ENCODE peak calls at places on chromosomes 5 and 9, in nine cellular contexts. One of them, this sample, is unnamed.
A peak's percentile ranks its signal among the peaks of the same experiment; 100 is the strongest.

GRCh38 chr5:179404321-179405053 is 59.2 kb upstream of the ADAMTS2 start:
- DNase-seq in omental fat pad: no peak
- DNase-seq in foreskin keratinocyte: no peak
- DNase-seq in MM.1S: no peak
- DNase-seq in uterus: no peak
- DNase-seq in heart right ventricle: no peak
- DNase-seq in GM23338: no peak
- DNase-seq in endothelial cell: no peak
- DNase-seq in mucosa of descending colon: no peak
- DNase-seq in this sample: no peak

GRCh38 chr5:7897014-7897600 is 28.2 kb downstream of the MTRR start:
- DNase-seq in omental fat pad: no peak
- DNase-seq in foreskin keratinocyte: no peak
- DNase-seq in MM.1S: no peak
- DNase-seq in uterus: no peak
- DNase-seq in heart right ventricle: no peak
- DNase-seq in GM23338: peak; percentile 43
- DNase-seq in endothelial cell: peak; percentile 18
- DNase-seq in mucosa of descending colon: peak; percentile 16
- DNase-seq in this sample: no peak

GRCh38 chr9:31347082-31347617 is 1037.3 kb upstream of the ACO1 start:
- DNase-seq in omental fat pad: no peak
- DNase-seq in foreskin keratinocyte: no peak
- DNase-seq in MM.1S: peak; percentile 92
- DNase-seq in uterus: no peak
- DNase-seq in heart right ventricle: no peak
- DNase-seq in GM23338: peak; percentile 3
- DNase-seq in endothelial cell: peak; percentile 10
- DNase-seq in mucosa of descending colon: no peak
- DNase-seq in this sample: peak; percentile 39

GRCh38 chr9:101409079-101409477 is 10.4 kb downstream of the ZNF189 start:
- DNase-seq in omental fat pad: no peak
- DNase-seq in foreskin keratinocyte: no peak
- DNase-seq in MM.1S: no peak
- DNase-seq in uterus: no peak
- DNase-seq in heart right ventricle: no peak
- DNase-seq in GM23338: peak; percentile 14
- DNase-seq in endothelial cell: no peak
- DNase-seq in mucosa of descending colon: no peak
- DNase-seq in this sample: no peak

GRCh38 chr5:181215997-181216982 is 6.8 kb upstream of the TRIM41 start:
- DNase-seq in omental fat pad: no peak
- DNase-seq in foreskin keratinocyte: no peak
- DNase-seq in MM.1S: peak; percentile 41
- DNase-seq in uterus: no peak
- DNase-seq in heart right ventricle: no peak
- DNase-seq in GM23338: peak; percentile 37
- DNase-seq in endothelial cell: no peak
- DNase-seq in mucosa of descending colon: no peak
- DNase-seq in this sample: peak; percentile 9

GRCh38 chr5:9104576-9105339 is 441.1 kb downstream of the SEMA5A start:
- DNase-seq in omental fat pad: no peak
- DNase-seq in foreskin keratinocyte: no peak
- DNase-seq in MM.1S: no peak
- DNase-seq in uterus: no peak
- DNase-seq in heart right ventricle: no peak
- DNase-seq in GM23338: no peak
- DNase-seq in endothelial cell: no peak
- DNase-seq in mucosa of descending colon: no peak
- DNase-seq in this sample: no peak

GRCh38 chr5:151745071-151745705 is 13.2 kb downstream of the ATOX1 start:
- DNase-seq in omental fat pad: peak; percentile 69
- DNase-seq in foreskin keratinocyte: peak; percentile 93
- DNase-seq in MM.1S: no peak
- DNase-seq in uterus: no peak
- DNase-seq in heart right ventricle: peak; percentile 42
- DNase-seq in GM23338: no peak
- DNase-seq in endothelial cell: no peak
- DNase-seq in mucosa of descending colon: no peak
- DNase-seq in this sample: no peak

GRCh38 chr5:6435356-6435755 is 13.3 kb upstream of the UBE2QL1 start:
- DNase-seq in omental fat pad: no peak
- DNase-seq in foreskin keratinocyte: no peak
- DNase-seq in MM.1S: peak; percentile 4
- DNase-seq in uterus: no peak
- DNase-seq in heart right ventricle: no peak
- DNase-seq in GM23338: peak; percentile 81
- DNase-seq in endothelial cell: peak; percentile 76
- DNase-seq in mucosa of descending colon: no peak
- DNase-seq in this sample: no peak

GRCh38 chr9:87795178-87795577 is 69.3 kb downstream of the CTSL start:
- DNase-seq in omental fat pad: no peak
- DNase-seq in foreskin keratinocyte: no peak
- DNase-seq in MM.1S: no peak
- DNase-seq in uterus: no peak
- DNase-seq in heart right ventricle: no peak
- DNase-seq in GM23338: no peak
- DNase-seq in endothelial cell: no peak
- DNase-seq in mucosa of descending colon: no peak
- DNase-seq in this sample: no peak

GRCh38 chr9:87787735-87788134 is 61.8 kb downstream of the CTSL start:
- DNase-seq in omental fat pad: no peak
- DNase-seq in foreskin keratinocyte: no peak
- DNase-seq in MM.1S: no peak
- DNase-seq in uterus: no peak
- DNase-seq in heart right ventricle: no peak
- DNase-seq in GM23338: no peak
- DNase-seq in endothelial cell: no peak
- DNase-seq in mucosa of descending colon: no peak
- DNase-seq in this sample: no peak

GRCh38 chr9:87793292-87793691 is 67.4 kb downstream of the CTSL start:
- DNase-seq in omental fat pad: no peak
- DNase-seq in foreskin keratinocyte: peak; percentile 28
- DNase-seq in MM.1S: no peak
- DNase-seq in uterus: no peak
- DNase-seq in heart right ventricle: no peak
- DNase-seq in GM23338: no peak
- DNase-seq in endothelial cell: no peak
- DNase-seq in mucosa of descending colon: no peak
- DNase-seq in this sample: no peak

GRCh38 chr9:87796232-87796631 is 70.3 kb downstream of the CTSL start:
- DNase-seq in omental fat pad: no peak
- DNase-seq in foreskin keratinocyte: no peak
- DNase-seq in MM.1S: no peak
- DNase-seq in uterus: no peak
- DNase-seq in heart right ventricle: no peak
- DNase-seq in GM23338: no peak
- DNase-seq in endothelial cell: no peak
- DNase-seq in mucosa of descending colon: no peak
- DNase-seq in this sample: no peak

DNA sequence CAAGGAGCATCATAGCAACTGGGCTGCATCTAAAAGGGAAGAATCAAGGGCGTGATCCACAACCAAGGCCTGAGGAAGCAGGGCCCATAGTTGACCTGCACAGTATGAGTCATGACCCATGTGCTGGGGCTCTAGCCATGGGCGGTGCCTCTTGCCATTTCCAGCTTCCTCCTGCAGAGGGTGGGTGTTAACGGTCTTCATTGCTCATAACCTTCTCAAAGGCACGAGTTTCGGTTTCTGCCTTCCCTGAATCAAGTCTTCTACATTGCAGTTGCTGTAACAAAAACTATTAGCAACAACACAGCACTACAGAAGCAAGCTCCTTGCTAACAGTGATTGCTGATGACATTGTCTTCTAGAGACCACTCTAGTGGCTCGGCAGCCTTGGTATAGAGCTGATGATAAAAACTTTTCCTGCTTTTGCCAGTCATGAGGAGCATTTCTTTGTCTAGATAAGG is 66.9 kb downstream of the CTSL start:
- DNase-seq in omental fat pad: peak; percentile 61
- DNase-seq in foreskin keratinocyte: no peak
- DNase-seq in MM.1S: peak; percentile 77
- DNase-seq in uterus: peak; percentile 43
- DNase-seq in heart right ventricle: peak; percentile 49
- DNase-seq in GM23338: peak; percentile 42
- DNase-seq in endothelial cell: no peak
- DNase-seq in mucosa of descending colon: peak; percentile 71
- DNase-seq in this sample: peak; percentile 48
- TF ChIP-seq CTCF in omental fat pad: no peak
- TF ChIP-seq CTCF in foreskin keratinocyte: no peak
- TF ChIP-seq CTCF in MM.1S: peak; percentile 20
- TF ChIP-seq CTCF in uterus: no peak
- TF ChIP-seq CTCF in heart right ventricle: peak; percentile 10
- TF ChIP-seq CTCF in GM23338: peak; percentile 26
- TF ChIP-seq CTCF in endothelial cell: no peak
- TF ChIP-seq CTCF in mucosa of descending colon: no peak
- TF ChIP-seq CTCF in this sample: no peak

DNA sequence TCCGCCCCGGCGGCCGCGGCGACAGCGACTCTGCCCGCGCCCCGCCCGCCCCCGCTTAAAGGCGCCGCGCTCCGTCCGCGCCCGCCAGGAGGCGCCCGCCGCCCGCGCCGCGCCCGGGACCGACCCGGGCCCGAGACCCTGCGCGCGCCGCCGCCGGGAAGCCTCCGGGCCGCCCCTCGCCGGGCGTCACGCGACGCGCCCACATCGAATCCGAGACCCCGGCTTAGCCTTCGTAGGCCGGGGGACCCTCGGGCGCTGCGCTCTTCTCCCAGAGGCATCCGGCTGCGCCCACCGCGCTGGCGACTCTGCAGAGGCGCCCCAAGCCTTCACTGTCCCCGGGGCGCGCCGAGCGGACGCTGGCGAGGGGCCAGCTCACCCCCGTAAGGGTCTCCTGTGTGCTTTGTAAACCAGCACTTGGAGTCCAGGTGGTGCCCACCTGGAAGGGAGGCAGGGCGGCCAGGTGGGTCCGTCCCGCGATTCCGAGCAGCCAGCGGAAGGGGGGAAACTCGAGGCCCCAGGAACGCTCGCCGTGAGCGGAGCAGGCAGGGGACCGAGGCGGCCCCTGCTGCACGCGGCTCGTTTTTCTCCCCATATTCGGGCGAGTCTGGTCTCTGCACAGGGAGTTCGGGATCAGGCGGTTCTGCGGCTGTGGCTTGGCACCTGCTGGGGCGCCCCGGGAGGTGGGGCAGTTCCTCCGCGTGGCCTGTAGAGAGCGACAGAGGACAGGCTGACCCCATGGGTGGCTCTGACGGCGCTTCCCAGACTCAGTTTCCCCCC is 432 bp upstream of the ABCA2 start:
- DNase-seq in omental fat pad: no peak
- DNase-seq in foreskin keratinocyte: no peak
- DNase-seq in MM.1S: peak; percentile 70
- DNase-seq in uterus: peak; percentile 49
- DNase-seq in heart right ventricle: peak; percentile 77
- DNase-seq in GM23338: peak; percentile 78
- DNase-seq in endothelial cell: peak; percentile 65
- DNase-seq in mucosa of descending colon: peak; percentile 84
- DNase-seq in this sample: peak; percentile 93
- TF ChIP-seq CTCF in omental fat pad: no peak
- TF ChIP-seq CTCF in foreskin keratinocyte: peak; percentile 58
- TF ChIP-seq CTCF in MM.1S: peak; percentile 54
- TF ChIP-seq CTCF in uterus: no peak
- TF ChIP-seq CTCF in heart right ventricle: no peak
- TF ChIP-seq CTCF in GM23338: peak; percentile 17
- TF ChIP-seq CTCF in endothelial cell: no peak
- TF ChIP-seq CTCF in mucosa of descending colon: peak; percentile 55
- TF ChIP-seq CTCF in this sample: peak; percentile 61

DNA sequence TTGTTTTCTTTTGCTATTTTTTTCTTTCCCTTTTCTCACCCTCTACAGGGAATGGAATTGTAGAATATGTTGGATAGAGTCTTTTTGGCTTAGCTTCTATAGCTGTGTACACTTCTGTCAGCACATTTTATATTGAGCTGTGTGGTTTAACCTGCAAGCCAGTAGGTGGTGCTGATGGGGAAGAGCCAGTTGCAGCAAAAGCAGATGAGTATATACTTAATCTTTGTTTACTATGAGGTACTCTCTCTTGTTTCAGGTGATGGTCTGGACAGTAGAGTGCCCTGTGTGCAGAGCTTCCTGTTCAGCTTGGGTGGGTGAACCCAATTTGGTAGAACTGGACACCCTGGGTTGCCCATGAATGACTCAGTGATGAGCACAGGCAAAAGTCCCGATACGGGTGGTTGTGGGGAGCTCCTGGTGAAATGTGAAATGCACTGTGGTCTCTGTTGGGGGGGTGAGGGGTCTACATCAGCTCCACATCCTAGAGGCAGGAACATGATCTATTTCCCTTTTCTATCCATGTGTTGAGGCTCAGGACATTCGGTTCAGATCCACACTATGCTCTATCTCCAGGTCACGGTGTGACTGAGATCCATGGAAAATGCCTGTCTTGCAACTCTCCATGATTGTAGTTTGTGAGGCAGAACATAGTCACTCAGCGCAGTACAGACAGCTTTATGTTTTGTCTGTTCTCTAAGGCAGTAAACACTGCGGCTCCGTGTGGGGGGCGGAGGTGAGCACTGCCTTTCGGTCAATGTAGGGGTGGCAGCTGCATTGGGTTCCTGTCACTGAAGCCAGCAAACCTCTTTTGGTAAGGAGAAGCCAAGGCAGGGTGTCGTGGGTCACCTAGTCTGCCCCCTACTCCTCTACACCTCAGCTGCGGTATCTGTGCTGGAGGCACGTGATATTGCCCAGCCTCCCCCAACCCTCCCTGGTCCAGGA is 353.2 kb downstream of the PRR16 start:
- DNase-seq in omental fat pad: no peak
- DNase-seq in foreskin keratinocyte: no peak
- DNase-seq in MM.1S: peak; percentile 16
- DNase-seq in uterus: no peak
- DNase-seq in heart right ventricle: no peak
- DNase-seq in GM23338: peak; percentile 68
- DNase-seq in endothelial cell: peak; percentile 16
- DNase-seq in mucosa of descending colon: no peak
- DNase-seq in this sample: no peak
- TF ChIP-seq CTCF in omental fat pad: no peak
- TF ChIP-seq CTCF in foreskin keratinocyte: peak; percentile 17
- TF ChIP-seq CTCF in MM.1S: peak; percentile 43
- TF ChIP-seq CTCF in uterus: no peak
- TF ChIP-seq CTCF in heart right ventricle: peak; percentile 27
- TF ChIP-seq CTCF in GM23338: peak; percentile 80
- TF ChIP-seq CTCF in endothelial cell: peak; percentile 41
- TF ChIP-seq CTCF in mucosa of descending colon: no peak
- TF ChIP-seq CTCF in this sample: no peak

DNA sequence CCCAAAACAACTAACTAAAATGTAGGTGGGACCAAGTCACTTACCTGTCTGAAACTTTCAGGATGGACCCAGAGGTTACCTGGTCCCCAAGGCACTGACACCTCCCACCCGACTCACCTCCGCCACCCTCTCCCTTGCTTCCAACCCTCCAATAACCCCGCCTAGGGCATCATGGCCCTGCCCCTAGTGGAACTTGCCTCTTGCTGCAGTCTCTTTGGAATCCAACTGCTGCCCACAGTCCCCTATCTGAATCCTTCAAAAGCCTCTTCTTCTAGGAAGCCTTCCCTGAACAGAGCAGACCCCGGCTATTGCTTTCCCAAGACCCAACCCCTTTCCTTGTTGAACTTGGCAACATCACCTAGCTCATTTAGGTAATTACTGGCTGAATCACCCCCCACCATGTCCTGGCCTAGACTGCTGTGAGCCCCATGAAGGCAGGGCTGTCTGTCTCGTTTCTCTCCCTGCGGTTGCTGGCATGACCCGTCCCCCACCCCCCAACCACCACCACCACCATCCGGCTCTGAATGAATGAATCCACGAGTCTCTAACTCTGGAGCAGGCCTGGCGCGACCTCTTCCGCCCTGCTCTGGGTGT is 9.4 kb downstream of the CRB2 start:
- DNase-seq in omental fat pad: no peak
- DNase-seq in foreskin keratinocyte: no peak
- DNase-seq in MM.1S: no peak
- DNase-seq in uterus: no peak
- DNase-seq in heart right ventricle: no peak
- DNase-seq in GM23338: peak; percentile 75
- DNase-seq in endothelial cell: no peak
- DNase-seq in mucosa of descending colon: no peak
- DNase-seq in this sample: no peak
- TF ChIP-seq CTCF in omental fat pad: no peak
- TF ChIP-seq CTCF in foreskin keratinocyte: peak; percentile 29
- TF ChIP-seq CTCF in MM.1S: peak; percentile 16
- TF ChIP-seq CTCF in uterus: no peak
- TF ChIP-seq CTCF in heart right ventricle: no peak
- TF ChIP-seq CTCF in GM23338: peak; percentile 53
- TF ChIP-seq CTCF in endothelial cell: peak; percentile 31
- TF ChIP-seq CTCF in mucosa of descending colon: no peak
- TF ChIP-seq CTCF in this sample: no peak